ENCODE peak calls at places on chromosomes 7 and 10, in eight cellular contexts. L, G, V, H, S, Z, D and U are unnamed samples.

GRCh38 chr10:88065384-88066049 is 202.1 kb downstream of the PTEN start:
- DNase-seq in S (no peak), G (no peak), L (no peak), H (no peak), Z (no peak), D (no peak), V (no peak), U (no peak)

GRCh38 chr7:76357379-76358052 is 1.3 kb downstream of the YWHAG start:
- DNase-seq in S (no peak), D (no peak), G (no peak), V (no peak), L (no peak), Z (peak), H (no peak), U (no peak)

GRCh38 chr10:17026686-17027485 is 102.7 kb downstream of the CUBN start:
- DNase-seq in H (no peak), V (no peak), S (no peak), L (peak), D (no peak), G (no peak), Z (no peak), U (no peak)

GRCh38 chr7:148702876-148703670 is 4.4 kb downstream of the CUL1 start:
- DNase-seq in L (no peak), Z (peak), D (no peak), V (no peak), S (no peak), H (no peak), G (no peak), U (no peak)

GRCh38 chr7:90980545-90980944 is 283.7 kb upstream of the FZD1 start:
- DNase-seq in S (no peak), L (no peak), D (no peak), Z (no peak), V (no peak), G (no peak), H (no peak), U (no peak)

GRCh38 chr10:125343118-125343752 is 182.9 kb upstream of the CTBP2 start:
- DNase-seq in Z (peak), S (no peak), L (no peak), H (peak), G (no peak), D (peak), V (no peak), U (no peak)

GRCh38 chr7:16098585-16099179 is 322.7 kb downstream of the CRPPA start:
- DNase-seq in H (peak), Z (no peak), G (no peak), L (no peak), S (no peak), D (no peak), V (no peak), U (no peak)

GRCh38 chr10:8511026-8511425 is 456.5 kb downstream of the GATA3 start:
- DNase-seq in D (no peak), G (no peak), H (no peak), V (no peak), S (no peak), Z (no peak), L (no peak), U (no peak)

GRCh38 chr7:78768859-78769258 is 684.6 kb downstream of the MAGI2 start:
- DNase-seq in H (no peak), L (no peak), G (no peak), Z (no peak), S (no peak), D (no peak), V (no peak), U (no peak)

GRCh38 chr7:117375380-117375779 is 51.9 kb downstream of the ASZ1 start:
- DNase-seq in Z (no peak), S (no peak), V (no peak), G (no peak), D (no peak), H (no peak), L (no peak), U (no peak)